ENCODE peak calls at places on chromosomes 5 and 9, in eight cellular contexts. E is fibroblast of lung, M is GM06990, Z is GM12865, Y is choroid plexus epithelial cell, H is A673, P is ovary, D is fibroblast of villous mesenchyme. Q is an unnamed sample.

GRCh38 chr9:28051559-28051958 is 478.3 kb upstream of the C9orf72 start:
- DNase-seq in E (peak), M (no peak), Z (no peak), Y (peak), H (peak), P (no peak), D (no peak), Q (no peak)

GRCh38 chr5:72082048-72082447 is 25.2 kb upstream of the MAP1B start:
- DNase-seq in E (no peak), M (no peak), Z (no peak), Y (no peak), H (no peak), P (no peak), D (no peak), Q (no peak)

GRCh38 chr5:161414037-161414436 is 132.5 kb downstream of the GABRB2 start:
- DNase-seq in E (no peak), M (no peak), Z (no peak), Y (no peak), H (no peak), P (no peak), D (no peak), Q (no peak)

GRCh38 chr9:86494644-86495081 is 140.5 kb upstream of the TUT7 start:
- DNase-seq in E (peak), M (no peak), Z (no peak), Y (peak), H (peak), P (no peak), D (peak), Q (peak)

GRCh38 chr9:112029921-112030444 is 133.4 kb downstream of the UGCG start:
- DNase-seq in E (peak), M (no peak), Z (peak), Y (peak), H (no peak), P (no peak), D (peak), Q (peak)

GRCh38 chr9:131578778-131579504 is 33.6 kb downstream of the PRRT1B start:
- DNase-seq in E (no peak), M (peak), Z (peak), Y (peak), H (no peak), P (no peak), D (no peak), Q (no peak)

GRCh38 chr9:74497750-74498615 is 848 bp downstream of the RORB start:
- DNase-seq in E (peak), M (peak), Z (peak), Y (peak), H (peak), P (no peak), D (peak), Q (peak)

GRCh38 chr5:132822650-132823480 is 7.6 kb downstream of the SHROOM1 start:
- DNase-seq in E (peak), M (peak), Z (peak), Y (peak), H (no peak), P (peak), D (no peak), Q (no peak)

GRCh38 chr5:81949479-81949878 is 22.3 kb upstream of the ATG10 start:
- DNase-seq in E (peak), M (no peak), Z (no peak), Y (peak), H (no peak), P (no peak), D (no peak), Q (no peak)

GRCh38 chr5:134070979-134071849 is 43.3 kb upstream of the TCF7 start:
- DNase-seq in E (peak), M (peak), Z (peak), Y (no peak), H (no peak), P (peak), D (no peak), Q (no peak)

GRCh38 chr9:133830310-133830709 is 92.2 kb upstream of the SARDH start:
- DNase-seq in E (no peak), M (no peak), Z (no peak), Y (no peak), H (no peak), P (no peak), D (no peak), Q (no peak)

GRCh38 chr9:16146661-16147060 is 593.8 kb downstream of the CCDC171 start:
- DNase-seq in E (no peak), M (no peak), Z (no peak), Y (no peak), H (no peak), P (no peak), D (no peak), Q (no peak)

GRCh38 chr9:93672622-93673270 is 96.4 kb downstream of the PHF2 start:
- DNase-seq in E (no peak), M (no peak), Z (no peak), Y (no peak), H (no peak), P (peak), D (no peak), Q (peak)

GRCh38 chr9:136012651-136013050 is 51.5 kb upstream of the UBAC1 start:
- DNase-seq in E (peak), M (no peak), Z (no peak), Y (peak), H (no peak), P (peak), D (peak), Q (no peak)

GRCh38 chr5:156584856-156585255 is 257.9 kb downstream of the SGCD start:
- DNase-seq in E (no peak), M (no peak), Z (no peak), Y (no peak), H (no peak), P (no peak), D (no peak), Q (no peak)

GRCh38 chr9:127307802-127308201 is 43.2 kb downstream of the GARNL3 start:
- DNase-seq in E (no peak), M (no peak), Z (no peak), Y (no peak), H (no peak), P (no peak), D (no peak), Q (no peak)

GRCh38 chr9:72022846-72023245 is 37.6 kb downstream of the C9orf57 start:
- DNase-seq in E (peak), M (no peak), Z (no peak), Y (peak), H (no peak), P (no peak), D (peak), Q (peak)

GRCh38 chr5:124060010-124060409 is 548.0 kb downstream of the CSNK1G3 start:
- DNase-seq in E (no peak), M (no peak), Z (no peak), Y (no peak), H (no peak), P (no peak), D (no peak), Q (no peak)

GRCh38 chr9:96270236-96270635 is 31.7 kb downstream of the HSD17B3 start:
- DNase-seq in E (no peak), M (no peak), Z (no peak), Y (no peak), H (peak), P (no peak), D (no peak), Q (no peak)

GRCh38 chr9:99569840-99570239 is 251.8 kb upstream of the NR4A3 start:
- DNase-seq in E (no peak), M (no peak), Z (no peak), Y (no peak), H (no peak), P (no peak), D (no peak), Q (no peak)

GRCh38 chr5:155098433-155098832 is 84.9 kb downstream of the KIF4B start:
- DNase-seq in E (no peak), M (no peak), Z (no peak), Y (no peak), H (no peak), P (no peak), D (no peak), Q (no peak)

GRCh38 chr5:154309805-154310204 is 119.3 kb downstream of the GALNT10 start:
- DNase-seq in E (peak), M (no peak), Z (no peak), Y (peak), H (no peak), P (no peak), D (no peak), Q (no peak)

GRCh38 chr9:38066167-38066906 is 2.7 kb downstream of the SHB start:
- DNase-seq in E (no peak), M (no peak), Z (peak), Y (no peak), H (no peak), P (no peak), D (no peak), Q (no peak)
- H3K4me3 ChIP-seq in E (peak), M (no peak), Z (peak), Y (peak), H (peak), P (peak), D (peak), Q (peak)

DNA sequence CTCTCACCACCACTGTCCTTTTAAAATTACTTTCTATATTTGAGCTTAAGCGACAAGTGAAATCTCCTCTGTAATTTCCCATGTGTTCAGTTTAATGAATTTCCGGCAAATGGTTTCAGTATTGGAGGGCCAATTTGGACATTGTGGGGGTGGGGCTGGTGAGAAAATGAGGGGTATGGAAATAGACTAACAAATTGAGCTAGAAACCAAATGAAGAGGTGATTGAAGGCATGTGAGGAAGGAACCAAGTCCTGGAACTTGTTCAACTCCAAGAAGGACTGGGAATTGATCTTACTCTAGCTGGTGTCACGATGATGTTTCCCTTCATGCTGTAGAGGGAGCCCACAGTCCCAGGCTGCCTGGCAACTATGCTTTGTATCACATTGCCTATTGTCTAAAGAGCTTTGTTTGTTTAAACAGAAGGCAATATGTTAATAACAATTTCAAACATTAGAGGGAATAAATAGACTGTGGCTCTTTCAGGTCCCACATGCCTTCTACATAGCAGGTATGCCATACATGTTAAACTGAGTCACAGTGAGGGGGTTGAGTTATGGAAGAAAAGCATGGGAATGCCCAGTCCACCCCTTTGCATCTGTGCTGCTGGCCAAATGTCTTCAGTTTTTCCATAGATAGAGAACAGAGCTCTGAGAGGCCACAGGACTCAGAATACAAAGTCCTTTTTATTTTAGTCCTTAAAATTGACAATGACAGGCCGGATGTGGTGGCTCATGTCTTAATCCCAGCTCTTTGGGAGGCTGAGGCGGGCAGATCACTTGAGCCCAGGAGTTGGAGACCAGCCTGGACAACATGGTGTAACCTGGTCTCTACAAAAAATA is 25.0 kb upstream of the MATR3 start:
- DNase-seq in E (no peak), M (no peak), Z (peak), Y (no peak), H (no peak), P (no peak), D (no peak), Q (no peak)
- TF ChIP-seq CTCF in E (no peak), M (peak), Z (no peak), Y (peak), H (peak), P (no peak), D (peak), Q (no peak)

GRCh38 chr5:61394078-61394701 is 62.1 kb downstream of the ZSWIM6 start:
- DNase-seq in E (peak), M (no peak), Z (no peak), Y (no peak), H (no peak), P (no peak), D (no peak), Q (no peak)
- H3K4me3 ChIP-seq in E (no peak), M (no peak), Z (no peak), Y (no peak), H (no peak), P (no peak), D (no peak), Q (no peak)

DNA sequence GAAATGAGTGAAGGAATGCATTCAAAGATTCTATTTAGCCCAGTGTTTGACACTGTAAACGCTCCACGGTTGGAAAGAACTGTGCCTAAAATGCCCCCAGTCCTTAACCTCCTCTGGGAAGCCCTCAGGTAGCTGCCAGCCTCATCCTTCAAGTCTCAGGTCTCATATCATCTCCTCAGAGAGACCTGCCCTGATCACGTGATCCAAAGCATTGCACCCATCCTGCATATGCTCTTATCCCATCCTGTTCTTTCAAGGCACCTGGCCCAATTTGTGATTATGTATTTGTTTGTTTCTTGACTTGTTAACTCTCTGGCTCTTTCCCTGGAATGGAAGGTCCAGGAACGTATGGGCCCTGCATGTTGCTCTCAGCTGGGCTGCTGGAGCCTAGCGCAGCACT is 8.8 kb downstream of the C1QTNF2 start:
- DNase-seq in E (no peak), M (no peak), Z (no peak), Y (no peak), H (no peak), P (no peak), D (no peak), Q (no peak)
- TF ChIP-seq CTCF in E (no peak), M (no peak), Z (no peak), Y (no peak), H (no peak), P (no peak), D (no peak), Q (no peak)

Q was measured in fibroblast of the aortic adventitia.